ENCODE peak calls at places on chromosome 11, in seven cellular contexts. L is nephron progenitor cell, N is transverse colon, D is A549, T is upper lobe of left lung, P is fibroblast of mammary gland, Y is fibroblast of the aortic adventitia. X is an unnamed sample.

GRCh38 chr11:18115360-18116127 is 9.7 kb upstream of the SAAL1 start:
- DNase-seq in L (peak), N (peak), D (peak), T (peak), P (peak), Y (peak), X (peak)

GRCh38 chr11:27395556-27396258 is 32.7 kb upstream of the CCDC34 start:
- DNase-seq in L (no peak), N (peak), D (peak), T (peak), P (no peak), Y (no peak), X (no peak)

GRCh38 chr11:32446227-32446626 is 10.9 kb upstream of the WT1 start:
- DNase-seq in L (no peak), N (no peak), D (no peak), T (no peak), P (no peak), Y (no peak), X (no peak)

GRCh38 chr11:118087933-118088332 is 1.2 kb upstream of the SMIM35 start:
- DNase-seq in L (no peak), N (no peak), D (no peak), T (no peak), P (no peak), Y (no peak), X (no peak)

GRCh38 chr11:75237050-75237449 is 3.5 kb upstream of the TPBGL start:
- DNase-seq in L (no peak), N (no peak), D (no peak), T (peak), P (no peak), Y (no peak), X (no peak)

GRCh38 chr11:77071671-77072605 is 5.2 kb downstream of the CAPN5 start:
- DNase-seq in L (no peak), N (peak), D (no peak), T (no peak), P (peak), Y (no peak), X (no peak)

GRCh38 chr11:113647108-113647507 is 59.0 kb downstream of the TMPRSS5 start:
- DNase-seq in L (no peak), N (no peak), D (no peak), T (no peak), P (no peak), Y (no peak), X (no peak)

GRCh38 chr11:77658213-77659013 is 20.8 kb upstream of the CLNS1A start:
- DNase-seq in L (no peak), N (no peak), D (no peak), T (no peak), P (peak), Y (peak), X (peak)

GRCh38 chr11:121648306-121648705 is 195.5 kb upstream of the SORL1-AS1 start:
- DNase-seq in L (no peak), N (no peak), D (no peak), T (no peak), P (no peak), Y (no peak), X (no peak)
- TF ChIP-seq CTCF in L (no peak), N (no peak), D (no peak), T (no peak), P (no peak), Y (no peak), X (no peak)

DNA sequence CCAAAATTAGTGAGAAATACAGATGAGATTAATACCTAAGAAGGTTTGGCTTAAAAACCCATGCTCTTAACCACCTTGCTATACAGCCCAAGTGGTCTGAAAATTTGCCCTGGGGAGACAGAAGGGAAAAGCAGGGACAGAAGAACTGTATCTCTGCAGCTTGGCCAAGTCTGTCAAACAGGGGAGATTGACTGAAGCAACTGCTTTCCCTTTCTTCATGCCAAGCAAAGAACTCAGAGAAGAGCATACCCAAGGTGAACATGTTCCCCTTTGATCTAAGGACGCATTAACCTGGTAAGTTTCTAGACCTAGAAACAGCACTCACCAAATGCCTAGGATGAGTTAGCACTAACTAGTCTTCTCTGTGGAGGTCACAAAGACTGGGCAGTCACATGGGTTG is 75.7 kb upstream of the GRAMD1B start:
- DNase-seq in L (no peak), N (no peak), D (no peak), T (no peak), P (no peak), Y (no peak), X (no peak)
- TF ChIP-seq CTCF in L (no peak), N (no peak), D (no peak), T (no peak), P (no peak), Y (no peak), X (no peak)

GRCh38 chr11:96211433-96211832 is 131.6 kb downstream of the MAML2 start:
- DNase-seq in L (no peak), N (no peak), D (no peak), T (no peak), P (no peak), Y (no peak), X (no peak)
- TF ChIP-seq CTCF in L (no peak), N (no peak), D (no peak), T (no peak), P (no peak), Y (no peak), X (no peak)

DNA sequence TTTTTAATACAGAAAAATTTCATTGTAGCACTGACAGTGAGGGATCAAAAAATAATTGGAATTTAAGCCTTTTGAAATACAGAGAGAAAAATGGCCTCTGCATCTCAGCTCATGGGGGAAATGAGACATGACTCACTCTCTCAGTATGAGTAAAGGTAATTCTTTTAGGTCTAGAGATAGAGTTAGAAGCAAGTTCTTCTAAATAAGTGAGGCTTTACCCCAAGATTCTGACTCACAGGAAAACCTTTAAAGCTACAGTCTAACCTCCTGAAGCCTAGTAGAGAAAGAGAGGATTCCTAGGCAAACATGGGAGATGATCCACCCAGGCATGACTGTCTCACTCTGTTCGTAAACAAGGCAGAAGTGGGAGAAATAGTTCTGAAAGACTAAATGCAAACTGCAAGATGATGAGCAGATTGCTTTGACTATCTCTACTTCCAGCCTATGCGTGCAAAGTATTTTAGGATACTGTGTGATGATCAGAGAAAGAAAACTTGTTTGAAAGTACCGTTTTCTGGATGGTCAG is 1003.3 kb upstream of the CCDC90B start:
- DNase-seq in L (no peak), N (no peak), D (no peak), T (no peak), P (peak), Y (peak), X (no peak)
- TF ChIP-seq CTCF in L (no peak), N (no peak), D (no peak), T (no peak), P (no peak), Y (no peak), X (no peak)

GRCh38 chr11:65892661-65893317 is 2.3 kb downstream of the CCDC85B start:
- DNase-seq in L (no peak), N (no peak), D (no peak), T (no peak), P (no peak), Y (no peak), X (no peak)

GRCh38 chr11:65890324-65891179 is at the start of gene CCDC85B:
- DNase-seq in L (peak), N (peak), D (peak), T (peak), P (peak), Y (peak), X (peak)

GRCh38 chr11:65888163-65888814 is at the start of gene FIBP:
- DNase-seq in L (peak), N (peak), D (peak), T (peak), P (peak), Y (peak), X (peak)

GRCh38 chr11:65894034-65894591 is 3.6 kb downstream of the CCDC85B start:
- DNase-seq in L (no peak), N (no peak), D (no peak), T (peak), P (no peak), Y (no peak), X (no peak)

GRCh38 chr11:65891180-65892136 is 985 bp downstream of the CCDC85B start:
- DNase-seq in L (no peak), N (no peak), D (peak), T (peak), P (peak), Y (no peak), X (no peak)
- TF ChIP-seq CTCF in L (no peak), N (no peak), D (peak), T (no peak), P (peak), Y (peak), X (peak)

GRCh38 chr11:45266693-45267451 is 19.3 kb downstream of the SYT13 start:
- DNase-seq in L (peak), N (peak), D (no peak), T (no peak), P (no peak), Y (no peak), X (no peak)
- TF ChIP-seq CTCF in L (peak), N (peak), D (peak), T (no peak), P (peak), Y (peak), X (no peak)

DNA sequence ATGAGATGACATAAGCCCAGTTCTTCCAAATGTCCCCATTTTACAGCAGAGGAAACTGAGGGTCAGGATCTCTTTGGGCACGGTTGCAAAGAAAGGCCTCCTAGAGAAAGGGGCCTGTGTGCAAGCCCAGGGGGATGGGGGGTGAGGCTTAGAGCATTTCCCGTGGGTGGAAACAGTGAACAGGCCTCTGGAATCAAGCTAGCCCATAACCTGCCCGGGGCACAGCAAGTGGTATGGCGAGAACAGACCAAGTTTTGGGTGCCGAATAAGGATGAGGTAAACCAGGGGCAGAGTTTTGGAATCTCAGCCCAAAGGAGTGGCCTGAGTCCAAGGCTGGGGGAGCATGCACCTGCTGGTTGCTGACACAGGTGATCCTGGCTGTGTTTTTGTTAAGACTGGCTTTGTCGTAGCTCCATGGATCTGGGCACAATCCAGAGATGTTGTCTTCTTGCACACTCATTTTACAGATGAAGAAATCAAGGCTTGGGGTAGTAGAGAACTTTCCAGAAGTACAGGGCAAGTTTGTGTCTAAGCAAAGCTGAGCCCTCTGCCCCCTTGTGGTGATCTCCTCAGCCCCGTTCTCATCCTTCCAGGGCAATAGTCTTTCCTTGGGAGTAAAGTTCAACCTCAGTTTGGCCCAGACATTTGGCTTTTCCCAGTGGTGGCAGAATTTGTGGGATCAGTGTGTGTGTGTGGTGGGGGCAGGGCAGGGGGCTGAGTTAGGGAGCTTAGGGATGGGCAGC is 53.5 kb upstream of the MYEOV start:
- DNase-seq in L (no peak), N (peak), D (no peak), T (no peak), P (peak), Y (peak), X (no peak)
- TF ChIP-seq CTCF in L (no peak), N (peak), D (peak), T (peak), P (peak), Y (peak), X (peak)

GRCh38 chr11:64009234-64009633 is 23.0 kb downstream of the OTUB1 start:
- DNase-seq in L (no peak), N (no peak), D (no peak), T (no peak), P (no peak), Y (no peak), X (no peak)

GRCh38 chr11:64006468-64006867 is 20.2 kb downstream of the OTUB1 start:
- DNase-seq in L (no peak), N (no peak), D (no peak), T (no peak), P (no peak), Y (no peak), X (no peak)

GRCh38 chr11:64007160-64007628 is 21.0 kb downstream of the OTUB1 start:
- DNase-seq in L (peak), N (no peak), D (peak), T (no peak), P (peak), Y (peak), X (no peak)

GRCh38 chr11:64008283-64008931 is 22.2 kb downstream of the OTUB1 start:
- DNase-seq in L (no peak), N (no peak), D (no peak), T (no peak), P (no peak), Y (no peak), X (no peak)

GRCh38 chr11:64007629-64008282 is 21.5 kb downstream of the OTUB1 start:
- DNase-seq in L (peak), N (peak), D (peak), T (peak), P (peak), Y (peak), X (no peak)
- TF ChIP-seq CTCF in L (peak), N (peak), D (no peak), T (peak), P (no peak), Y (peak), X (peak)

DNA sequence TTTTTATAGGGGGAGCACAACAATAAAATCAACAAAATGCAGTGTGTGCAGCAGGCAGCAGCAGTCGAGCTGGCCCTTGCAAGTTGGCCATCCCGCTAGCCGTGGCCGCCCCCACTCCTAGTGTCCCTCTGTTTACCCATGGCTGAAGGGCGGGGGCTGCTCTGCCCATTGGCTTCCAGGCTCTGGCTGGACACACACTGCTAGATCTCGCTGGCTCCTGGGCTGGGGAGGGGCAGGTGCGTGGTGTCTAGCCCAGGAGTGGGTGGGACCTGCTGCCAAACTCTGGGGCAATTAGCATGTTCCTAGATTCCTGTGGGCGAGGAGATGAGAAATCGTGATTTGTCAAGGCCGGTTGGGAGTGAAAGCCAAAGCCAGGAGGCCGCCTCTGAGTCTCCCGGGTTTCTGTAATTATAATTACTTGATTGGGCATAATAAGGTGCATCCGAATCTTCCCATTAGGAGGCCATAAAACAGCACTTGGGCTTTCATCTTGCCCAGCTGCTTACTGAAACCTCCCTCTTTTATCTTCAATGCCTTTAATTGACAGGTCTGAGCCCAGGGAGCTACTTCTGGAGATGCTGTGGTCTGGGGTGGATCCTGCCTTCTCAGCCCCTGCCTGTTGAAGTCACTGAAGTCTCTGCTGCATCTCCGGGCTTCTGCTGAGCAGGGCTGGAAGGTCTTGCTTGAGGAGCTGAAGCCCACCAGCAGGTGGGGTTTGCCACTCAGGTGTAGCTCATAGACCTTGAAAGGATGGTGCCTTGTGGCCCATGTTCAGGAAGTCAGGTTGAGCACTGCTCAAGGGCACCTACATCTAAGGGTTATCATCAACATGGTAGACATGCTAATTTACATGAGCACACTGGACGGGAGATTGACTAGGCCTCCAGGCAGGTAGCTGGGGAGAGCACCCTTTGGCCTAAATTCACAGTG is 44.5 kb upstream of the DKK3 start:
- DNase-seq in L (no peak), N (no peak), D (no peak), T (no peak), P (peak), Y (no peak), X (no peak)
- TF ChIP-seq CTCF in L (no peak), N (no peak), D (no peak), T (no peak), P (peak), Y (peak), X (no peak)